ENCODE peak calls at places on chromosomes 3 and 15, in ten cellular contexts. One of them, this sample, is unnamed.

GRCh38 chr3:142117052-142117451 is 32.3 kb downstream of the TFDP2 start:
- DNase-seq in SK-N-SH: no peak
- DNase-seq in fibroblast of lung: no peak
- DNase-seq in AG09309: no peak
- DNase-seq in A549: no peak
- DNase-seq in hepatocyte: no peak
- DNase-seq in ovary: no peak
- DNase-seq in foreskin fibroblast: no peak
- DNase-seq in astrocyte of the spinal cord: peak; percentile 77
- DNase-seq in epithelial cell of esophagus: peak; percentile 47
- DNase-seq in this sample: no peak

GRCh38 chr3:102510663-102511062 is 75.8 kb downstream of the ZPLD1 start:
- DNase-seq in AG09309: no peak
- DNase-seq in fibroblast of lung: peak; percentile 12
- DNase-seq in ovary: no peak
- DNase-seq in hepatocyte: no peak
- DNase-seq in epithelial cell of esophagus: peak; percentile 92
- DNase-seq in A549: no peak
- DNase-seq in SK-N-SH: no peak
- DNase-seq in astrocyte of the spinal cord: peak; percentile 28
- DNase-seq in foreskin fibroblast: no peak
- DNase-seq in this sample: no peak

GRCh38 chr15:90095521-90095959 is 6.7 kb downstream of the IDH2 start:
- DNase-seq in A549: no peak
- DNase-seq in AG09309: no peak
- DNase-seq in epithelial cell of esophagus: peak; percentile 29
- DNase-seq in foreskin fibroblast: no peak
- DNase-seq in astrocyte of the spinal cord: no peak
- DNase-seq in ovary: no peak
- DNase-seq in SK-N-SH: no peak
- DNase-seq in hepatocyte: no peak
- DNase-seq in fibroblast of lung: no peak
- DNase-seq in this sample: no peak

GRCh38 chr3:186596568-186597287 is 16.1 kb upstream of the AHSG start:
- DNase-seq in hepatocyte: no peak
- DNase-seq in A549: no peak
- DNase-seq in ovary: no peak
- DNase-seq in fibroblast of lung: peak; percentile 26
- DNase-seq in astrocyte of the spinal cord: peak; percentile 5
- DNase-seq in foreskin fibroblast: no peak
- DNase-seq in AG09309: no peak
- DNase-seq in SK-N-SH: no peak
- DNase-seq in epithelial cell of esophagus: peak; percentile 67
- DNase-seq in this sample: no peak

GRCh38 chr3:16243706-16244490 is 20.8 kb downstream of the DPH3 start:
- DNase-seq in hepatocyte: no peak
- DNase-seq in foreskin fibroblast: peak; percentile 14
- DNase-seq in A549: no peak
- DNase-seq in epithelial cell of esophagus: peak; percentile 40
- DNase-seq in fibroblast of lung: peak; percentile 24
- DNase-seq in astrocyte of the spinal cord: peak; percentile 19
- DNase-seq in ovary: no peak
- DNase-seq in AG09309: no peak
- DNase-seq in SK-N-SH: no peak
- DNase-seq in this sample: peak; percentile 25

GRCh38 chr15:31459011-31459748 is 132.5 kb downstream of the KLF13 start:
- DNase-seq in epithelial cell of esophagus: peak; percentile 97
- DNase-seq in astrocyte of the spinal cord: no peak
- DNase-seq in ovary: no peak
- DNase-seq in SK-N-SH: no peak
- DNase-seq in hepatocyte: no peak
- DNase-seq in AG09309: no peak
- DNase-seq in A549: no peak
- DNase-seq in foreskin fibroblast: no peak
- DNase-seq in fibroblast of lung: no peak
- DNase-seq in this sample: no peak

GRCh38 chr3:197244751-197245150 is 53.7 kb downstream of the DLG1 start:
- DNase-seq in A549: no peak
- DNase-seq in AG09309: no peak
- DNase-seq in astrocyte of the spinal cord: no peak
- DNase-seq in foreskin fibroblast: no peak
- DNase-seq in SK-N-SH: no peak
- DNase-seq in epithelial cell of esophagus: no peak
- DNase-seq in hepatocyte: no peak
- DNase-seq in ovary: no peak
- DNase-seq in fibroblast of lung: no peak
- DNase-seq in this sample: no peak

GRCh38 chr3:154086286-154086685 is 34.9 kb upstream of the ARHGEF26 start:
- DNase-seq in fibroblast of lung: no peak
- DNase-seq in astrocyte of the spinal cord: no peak
- DNase-seq in A549: no peak
- DNase-seq in hepatocyte: no peak
- DNase-seq in foreskin fibroblast: no peak
- DNase-seq in ovary: no peak
- DNase-seq in epithelial cell of esophagus: no peak
- DNase-seq in SK-N-SH: no peak
- DNase-seq in AG09309: no peak
- DNase-seq in this sample: no peak

GRCh38 chr3:149527531-149528343 is 53.2 kb downstream of the TM4SF4 start:
- DNase-seq in foreskin fibroblast: no peak
- DNase-seq in SK-N-SH: no peak
- DNase-seq in ovary: no peak
- DNase-seq in hepatocyte: peak; percentile 14
- DNase-seq in astrocyte of the spinal cord: no peak
- DNase-seq in epithelial cell of esophagus: peak; percentile 26
- DNase-seq in A549: peak; percentile 39
- DNase-seq in fibroblast of lung: peak; percentile 51
- DNase-seq in AG09309: no peak
- DNase-seq in this sample: no peak

GRCh38 chr3:62036726-62037125 is 336.6 kb downstream of the FEZF2 start:
- DNase-seq in foreskin fibroblast: no peak
- DNase-seq in epithelial cell of esophagus: peak; percentile 37
- DNase-seq in A549: no peak
- DNase-seq in SK-N-SH: peak; percentile 10
- DNase-seq in fibroblast of lung: no peak
- DNase-seq in ovary: no peak
- DNase-seq in hepatocyte: no peak
- DNase-seq in AG09309: no peak
- DNase-seq in astrocyte of the spinal cord: no peak
- DNase-seq in this sample: no peak

GRCh38 chr3:47293822-47294221 is 11.1 kb downstream of the KLHL18 start:
- DNase-seq in epithelial cell of esophagus: no peak
- DNase-seq in hepatocyte: no peak
- DNase-seq in SK-N-SH: no peak
- DNase-seq in ovary: no peak
- DNase-seq in astrocyte of the spinal cord: no peak
- DNase-seq in A549: no peak
- DNase-seq in foreskin fibroblast: no peak
- DNase-seq in fibroblast of lung: no peak
- DNase-seq in AG09309: no peak
- DNase-seq in this sample: no peak

GRCh38 chr3:47294392-47294791 is 11.6 kb downstream of the KLHL18 start:
- DNase-seq in hepatocyte: no peak
- DNase-seq in SK-N-SH: no peak
- DNase-seq in A549: no peak
- DNase-seq in ovary: no peak
- DNase-seq in astrocyte of the spinal cord: no peak
- DNase-seq in AG09309: no peak
- DNase-seq in fibroblast of lung: no peak
- DNase-seq in foreskin fibroblast: no peak
- DNase-seq in epithelial cell of esophagus: no peak
- DNase-seq in this sample: no peak

GRCh38 chr3:47296562-47297302 is 14.0 kb downstream of the KLHL18 start:
- DNase-seq in astrocyte of the spinal cord: no peak
- DNase-seq in ovary: no peak
- DNase-seq in epithelial cell of esophagus: no peak
- DNase-seq in SK-N-SH: no peak
- DNase-seq in AG09309: no peak
- DNase-seq in hepatocyte: no peak
- DNase-seq in A549: no peak
- DNase-seq in fibroblast of lung: no peak
- DNase-seq in foreskin fibroblast: no peak
- DNase-seq in this sample: no peak

GRCh38 chr3:47295322-47295721 is 12.6 kb downstream of the KLHL18 start:
- DNase-seq in ovary: no peak
- DNase-seq in foreskin fibroblast: no peak
- DNase-seq in fibroblast of lung: no peak
- DNase-seq in SK-N-SH: no peak
- DNase-seq in A549: no peak
- DNase-seq in epithelial cell of esophagus: no peak
- DNase-seq in astrocyte of the spinal cord: no peak
- DNase-seq in AG09309: no peak
- DNase-seq in hepatocyte: no peak
- DNase-seq in this sample: no peak

DNA sequence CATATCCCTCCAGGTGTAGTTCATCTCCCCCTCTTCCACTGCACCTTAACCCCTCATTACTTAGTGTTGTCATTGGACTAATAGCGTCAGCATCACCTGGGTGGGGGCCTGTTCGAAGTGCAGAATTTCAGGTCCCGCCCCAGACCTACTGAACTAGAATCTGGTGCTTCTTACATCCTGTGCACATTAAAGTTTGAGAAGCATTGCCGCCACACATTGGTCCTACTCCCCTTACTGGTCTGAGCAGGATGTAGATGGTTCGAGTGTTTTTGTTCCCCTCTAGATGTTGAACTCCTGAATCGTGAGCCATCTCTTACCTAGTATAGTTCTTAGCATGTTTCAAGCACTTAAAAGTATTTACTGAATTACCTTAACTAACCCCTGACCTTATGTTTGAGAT is 13.2 kb downstream of the KLHL18 start:
- DNase-seq in A549: no peak
- DNase-seq in ovary: no peak
- DNase-seq in hepatocyte: no peak
- DNase-seq in SK-N-SH: no peak
- DNase-seq in AG09309: no peak
- DNase-seq in fibroblast of lung: no peak
- DNase-seq in astrocyte of the spinal cord: no peak
- DNase-seq in epithelial cell of esophagus: no peak
- DNase-seq in foreskin fibroblast: no peak
- DNase-seq in this sample: no peak
- TF ChIP-seq CTCF in A549: no peak
- TF ChIP-seq CTCF in ovary: no peak
- TF ChIP-seq CTCF in hepatocyte: no peak
- TF ChIP-seq CTCF in SK-N-SH: no peak
- TF ChIP-seq CTCF in AG09309: no peak
- TF ChIP-seq CTCF in fibroblast of lung: no peak
- TF ChIP-seq CTCF in astrocyte of the spinal cord: no peak
- TF ChIP-seq CTCF in epithelial cell of esophagus: no peak
- TF ChIP-seq CTCF in foreskin fibroblast: no peak
- TF ChIP-seq CTCF in this sample: no peak

GRCh38 chr3:64010199-64010598 is 13.1 kb downstream of the PSMD6 start:
- DNase-seq in AG09309: no peak
- DNase-seq in astrocyte of the spinal cord: no peak
- DNase-seq in foreskin fibroblast: no peak
- DNase-seq in ovary: no peak
- DNase-seq in hepatocyte: no peak
- DNase-seq in A549: no peak
- DNase-seq in fibroblast of lung: no peak
- DNase-seq in SK-N-SH: no peak
- DNase-seq in epithelial cell of esophagus: no peak
- DNase-seq in this sample: no peak

GRCh38 chr3:64008952-64009351 is 14.3 kb downstream of the PSMD6 start:
- DNase-seq in AG09309: no peak
- DNase-seq in foreskin fibroblast: no peak
- DNase-seq in A549: no peak
- DNase-seq in epithelial cell of esophagus: no peak
- DNase-seq in fibroblast of lung: peak; percentile 16
- DNase-seq in hepatocyte: no peak
- DNase-seq in ovary: no peak
- DNase-seq in astrocyte of the spinal cord: peak; percentile 53
- DNase-seq in SK-N-SH: no peak
- DNase-seq in this sample: no peak

GRCh38 chr3:64008017-64008416 is 15.3 kb downstream of the PSMD6 start:
- DNase-seq in hepatocyte: no peak
- DNase-seq in fibroblast of lung: no peak
- DNase-seq in foreskin fibroblast: no peak
- DNase-seq in ovary: no peak
- DNase-seq in SK-N-SH: no peak
- DNase-seq in A549: no peak
- DNase-seq in astrocyte of the spinal cord: no peak
- DNase-seq in epithelial cell of esophagus: no peak
- DNase-seq in AG09309: no peak
- DNase-seq in this sample: no peak

GRCh38 chr3:64008487-64008886 is 14.8 kb downstream of the PSMD6 start:
- DNase-seq in foreskin fibroblast: no peak
- DNase-seq in epithelial cell of esophagus: no peak
- DNase-seq in astrocyte of the spinal cord: no peak
- DNase-seq in AG09309: no peak
- DNase-seq in A549: no peak
- DNase-seq in SK-N-SH: no peak
- DNase-seq in hepatocyte: no peak
- DNase-seq in ovary: no peak
- DNase-seq in fibroblast of lung: no peak
- DNase-seq in this sample: no peak

DNA sequence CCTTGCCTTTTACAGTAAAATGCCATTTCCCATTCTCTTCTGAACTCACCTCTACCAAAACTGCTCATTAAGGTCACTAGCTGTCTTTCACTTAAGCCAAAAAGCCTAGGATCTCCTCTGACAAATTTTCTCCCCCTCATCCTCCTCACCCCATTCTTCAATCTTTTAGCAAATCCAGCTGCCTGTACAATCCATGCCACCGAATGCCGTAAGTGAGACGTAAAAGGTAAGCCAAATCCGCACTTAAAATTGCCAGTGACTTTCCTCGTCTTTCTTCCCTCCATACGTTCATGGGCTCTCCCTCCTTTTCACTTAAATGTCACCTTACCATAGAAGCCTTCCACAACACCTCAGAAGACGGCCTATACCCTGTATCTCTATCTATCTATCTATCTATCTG is 13.8 kb downstream of the PSMD6 start:
- DNase-seq in foreskin fibroblast: no peak
- DNase-seq in A549: no peak
- DNase-seq in fibroblast of lung: no peak
- DNase-seq in ovary: no peak
- DNase-seq in astrocyte of the spinal cord: no peak
- DNase-seq in SK-N-SH: no peak
- DNase-seq in AG09309: no peak
- DNase-seq in hepatocyte: no peak
- DNase-seq in epithelial cell of esophagus: no peak
- DNase-seq in this sample: no peak
- H3K4me3 ChIP-seq in foreskin fibroblast: no peak overlapping the region
- H3K4me3 ChIP-seq in A549: no peak overlapping the region
- H3K4me3 ChIP-seq in fibroblast of lung: no peak overlapping the region
- H3K4me3 ChIP-seq in ovary: no peak overlapping the region
- H3K4me3 ChIP-seq in astrocyte of the spinal cord: no peak overlapping the region
- H3K4me3 ChIP-seq in SK-N-SH: no peak overlapping the region
- H3K4me3 ChIP-seq in AG09309: no peak overlapping the region
- H3K4me3 ChIP-seq in hepatocyte: no peak overlapping the region
- H3K4me3 ChIP-seq in epithelial cell of esophagus: no peak overlapping the region
- H3K4me3 ChIP-seq in this sample: no peak overlapping the region

GRCh38 chr3:104066658-104067057 is 1300.1 kb upstream of the ALCAM start:
- DNase-seq in fibroblast of lung: peak; percentile 22
- DNase-seq in foreskin fibroblast: no peak
- DNase-seq in hepatocyte: peak; percentile 7
- DNase-seq in A549: no peak
- DNase-seq in astrocyte of the spinal cord: peak; percentile 26
- DNase-seq in epithelial cell of esophagus: peak; percentile 72
- DNase-seq in ovary: no peak
- DNase-seq in AG09309: no peak
- DNase-seq in SK-N-SH: no peak
- DNase-seq in this sample: no peak
- TF ChIP-seq CTCF in fibroblast of lung: no peak
- TF ChIP-seq CTCF in foreskin fibroblast: no peak
- TF ChIP-seq CTCF in hepatocyte: no peak
- TF ChIP-seq CTCF in A549: no peak
- TF ChIP-seq CTCF in astrocyte of the spinal cord: no peak
- TF ChIP-seq CTCF in epithelial cell of esophagus: no peak
- TF ChIP-seq CTCF in ovary: no peak
- TF ChIP-seq CTCF in AG09309: no peak
- TF ChIP-seq CTCF in SK-N-SH: no peak
- TF ChIP-seq CTCF in this sample: no peak

GRCh38 chr15:77023576-77024272 is 28.8 kb downstream of the PSTPIP1 start:
- DNase-seq in astrocyte of the spinal cord: no peak
- DNase-seq in SK-N-SH: no peak
- DNase-seq in fibroblast of lung: no peak
- DNase-seq in A549: no peak
- DNase-seq in hepatocyte: no peak
- DNase-seq in ovary: peak; percentile 6
- DNase-seq in foreskin fibroblast: no peak
- DNase-seq in epithelial cell of esophagus: no peak
- DNase-seq in AG09309: no peak
- DNase-seq in this sample: no peak
- H3K4me3 ChIP-seq in astrocyte of the spinal cord: no peak overlapping the region
- H3K4me3 ChIP-seq in SK-N-SH: no peak overlapping the region
- H3K4me3 ChIP-seq in fibroblast of lung: no peak overlapping the region
- H3K4me3 ChIP-seq in A549: no peak overlapping the region
- H3K4me3 ChIP-seq in hepatocyte: no peak overlapping the region
- H3K4me3 ChIP-seq in ovary: no peak overlapping the region
- H3K4me3 ChIP-seq in foreskin fibroblast: no peak overlapping the region
- H3K4me3 ChIP-seq in epithelial cell of esophagus: no peak overlapping the region
- H3K4me3 ChIP-seq in AG09309: no peak overlapping the region
- H3K4me3 ChIP-seq in this sample: no peak overlapping the region

This sample was measured in left ventricle myocardium inferior.